ENCODE peak calls at places on chromosomes 6 and 20, in five cellular contexts. One of them, this sample, is unnamed.

GRCh38 chr6:117938324-117938995 is 31.4 kb downstream of the SLC35F1 start:
- DNase-seq in HepG2: no peak
- DNase-seq in H1: no peak
- DNase-seq in HCT116: no peak
- DNase-seq in K562: no peak
- DNase-seq in this sample: no peak

GRCh38 chr20:1900321-1900791 is 5.1 kb downstream of the SIRPA start:
- DNase-seq in K562: peak; percentile 60
- DNase-seq in HepG2: peak; percentile 89
- DNase-seq in HCT116: peak; percentile 68
- DNase-seq in H1: peak; percentile 65
- DNase-seq in this sample: no peak

GRCh38 chr20:46438156-46438750 is 31.8 kb upstream of the ELMO2 start:
- DNase-seq in K562: peak; percentile 32
- DNase-seq in H1: no peak
- DNase-seq in HCT116: peak; percentile 21
- DNase-seq in HepG2: peak; percentile 50
- DNase-seq in this sample: no peak

GRCh38 chr20:56453347-56453746 is 15.1 kb upstream of the RTF2 start:
- DNase-seq in HCT116: no peak
- DNase-seq in HepG2: no peak
- DNase-seq in K562: no peak
- DNase-seq in H1: no peak
- DNase-seq in this sample: no peak

GRCh38 chr20:8309638-8310037 is 177.6 kb downstream of the PLCB1 start:
- DNase-seq in HepG2: no peak
- DNase-seq in H1: no peak
- DNase-seq in K562: no peak
- DNase-seq in HCT116: no peak
- DNase-seq in this sample: no peak

GRCh38 chr6:110066091-110066490 is 88.0 kb downstream of the GPR6 start:
- DNase-seq in K562: no peak
- DNase-seq in H1: no peak
- DNase-seq in HepG2: no peak
- DNase-seq in HCT116: no peak
- DNase-seq in this sample: no peak

GRCh38 chr20:40443731-40444130 is 245.3 kb downstream of the MAFB start:
- DNase-seq in HCT116: no peak
- DNase-seq in HepG2: no peak
- DNase-seq in H1: no peak
- DNase-seq in K562: no peak
- DNase-seq in this sample: no peak

GRCh38 chr20:58705525-58705924 is 12.9 kb downstream of the NPEPL1 start:
- DNase-seq in K562: no peak
- DNase-seq in HCT116: no peak
- DNase-seq in HepG2: no peak
- DNase-seq in H1: no peak
- DNase-seq in this sample: no peak

GRCh38 chr6:2876210-2877056 is 26.7 kb downstream of the SERPINB9 start:
- DNase-seq in K562: no peak
- DNase-seq in HCT116: peak; percentile 58
- DNase-seq in HepG2: peak; percentile 100
- DNase-seq in H1: no peak
- DNase-seq in this sample: no peak

GRCh38 chr6:80143312-80143960 is 37.0 kb downstream of the BCKDHB start:
- DNase-seq in HepG2: no peak
- DNase-seq in HCT116: peak; percentile 67
- DNase-seq in H1: no peak
- DNase-seq in K562: no peak
- DNase-seq in this sample: no peak

GRCh38 chr6:144482142-144482541 is 197.0 kb downstream of the UTRN start:
- DNase-seq in HCT116: peak; percentile 60
- DNase-seq in HepG2: peak; percentile 69
- DNase-seq in H1: peak; percentile 69
- DNase-seq in K562: peak; percentile 51
- DNase-seq in this sample: peak; percentile 20

GRCh38 chr20:30892704-30893345 is 364.6 kb upstream of the DEFB115 start:
- DNase-seq in H1: no peak
- DNase-seq in HCT116: no peak
- DNase-seq in K562: no peak
- DNase-seq in HepG2: no peak
- DNase-seq in this sample: no peak

GRCh38 chr6:107066697-107067659 is 39.0 kb downstream of the MTRES1 start:
- DNase-seq in K562: no peak
- DNase-seq in HCT116: no peak
- DNase-seq in H1: no peak
- DNase-seq in HepG2: no peak
- DNase-seq in this sample: no peak

GRCh38 chr6:106558364-106558763 is 70.9 kb downstream of the RTN4IP1 start:
- DNase-seq in K562: no peak
- DNase-seq in HCT116: no peak
- DNase-seq in HepG2: peak; percentile 76
- DNase-seq in H1: no peak
- DNase-seq in this sample: no peak

GRCh38 chr20:31838646-31839292 is 6.6 kb downstream of the FOXS1 start:
- DNase-seq in H1: no peak
- DNase-seq in HepG2: no peak
- DNase-seq in HCT116: no peak
- DNase-seq in K562: peak; percentile 46
- DNase-seq in this sample: no peak

GRCh38 chr20:34581341-34582189 is 23.0 kb downstream of the MAP1LC3A start:
- DNase-seq in HepG2: no peak
- DNase-seq in H1: no peak
- DNase-seq in HCT116: no peak
- DNase-seq in K562: no peak
- DNase-seq in this sample: peak; percentile 21

GRCh38 chr6:134351615-134352474 is 33.9 kb upstream of the SGK1 start:
- DNase-seq in H1: peak; percentile 49
- DNase-seq in HepG2: no peak
- DNase-seq in HCT116: no peak
- DNase-seq in K562: no peak
- DNase-seq in this sample: no peak

GRCh38 chr20:58173091-58173490 is 55.4 kb downstream of the ANKRD60 start:
- DNase-seq in HCT116: no peak
- DNase-seq in HepG2: no peak
- DNase-seq in H1: no peak
- DNase-seq in K562: peak; percentile 70
- DNase-seq in this sample: no peak

GRCh38 chr20:25007491-25008305 is 15.1 kb upstream of the APMAP start:
- DNase-seq in HCT116: no peak
- DNase-seq in H1: no peak
- DNase-seq in HepG2: no peak
- DNase-seq in K562: no peak
- DNase-seq in this sample: no peak

GRCh38 chr20:60062431-60063336 is 104.5 kb downstream of the CDH26 start:
- DNase-seq in H1: no peak
- DNase-seq in HCT116: no peak
- DNase-seq in HepG2: no peak
- DNase-seq in K562: no peak
- DNase-seq in this sample: no peak

GRCh38 chr6:82006027-82006738 is 241.4 kb downstream of the IBTK start:
- DNase-seq in HepG2: peak; percentile 57
- DNase-seq in HCT116: no peak
- DNase-seq in K562: no peak
- DNase-seq in H1: peak; percentile 46
- DNase-seq in this sample: no peak

GRCh38 chr6:95439741-95440140 is 137.6 kb upstream of the MANEA start:
- DNase-seq in HCT116: no peak
- DNase-seq in H1: no peak
- DNase-seq in K562: no peak
- DNase-seq in HepG2: peak; percentile 10
- DNase-seq in this sample: no peak

GRCh38 chr20:37564388-37565133 is 36.9 kb upstream of the BLCAP start:
- DNase-seq in HepG2: peak; percentile 30
- DNase-seq in H1: peak; percentile 93
- DNase-seq in HCT116: no peak
- DNase-seq in K562: peak; percentile 76
- DNase-seq in this sample: no peak
- TF ChIP-seq SRF in HepG2: no peak
- TF ChIP-seq SRF in H1: no peak
- TF ChIP-seq SRF in HCT116: no peak
- TF ChIP-seq SRF in K562: no peak
- TF ChIP-seq SRF in this sample: no peak

GRCh38 chr20:5928063-5928462 is 22.3 kb downstream of the TRMT6 start:
- DNase-seq in HCT116: no peak
- DNase-seq in H1: no peak
- DNase-seq in HepG2: no peak
- DNase-seq in K562: no peak
- DNase-seq in this sample: no peak
- TF ChIP-seq CTCF in HCT116: no peak
- TF ChIP-seq CTCF in H1: no peak
- TF ChIP-seq CTCF in HepG2: no peak
- TF ChIP-seq CTCF in K562: no peak
- TF ChIP-seq CTCF in this sample: no peak

GRCh38 chr6:100176321-100176950 is 182.4 kb upstream of the MCHR2 start:
- DNase-seq in K562: peak; percentile 22
- DNase-seq in HepG2: peak; percentile 14
- DNase-seq in HCT116: peak; percentile 8
- DNase-seq in H1: no peak
- DNase-seq in this sample: no peak
- TF ChIP-seq SRF in K562: no peak
- TF ChIP-seq SRF in HepG2: no peak
- TF ChIP-seq SRF in HCT116: no peak
- TF ChIP-seq SRF in H1: no peak
- TF ChIP-seq SRF in this sample: no peak

DNA sequence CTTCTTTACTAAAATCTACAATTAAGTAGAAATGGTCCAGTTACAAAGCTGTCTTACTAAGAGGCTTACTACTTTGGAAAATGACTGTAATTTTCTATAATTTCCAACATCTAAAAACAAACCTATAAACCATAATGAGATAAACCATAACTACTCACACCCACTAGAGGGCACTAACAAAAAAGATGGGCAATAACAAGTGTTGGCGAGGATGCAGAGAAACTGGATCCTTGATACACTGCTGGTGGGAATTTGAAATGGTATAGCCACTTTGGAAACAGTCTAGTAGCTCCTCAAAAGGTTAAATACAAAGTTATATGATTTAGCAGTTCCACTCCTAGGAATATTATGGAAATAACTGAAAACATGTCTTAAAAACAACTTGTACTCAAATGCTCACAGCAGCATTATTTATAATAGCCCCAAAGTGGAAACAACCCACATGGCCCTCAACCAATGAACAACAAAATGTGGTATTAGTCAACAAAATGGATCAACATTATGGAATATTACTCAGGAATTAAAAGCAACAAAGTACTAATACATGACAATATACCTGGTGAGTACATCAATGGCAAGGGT is 50.6 kb downstream of the GJA10 start:
- DNase-seq in HCT116: peak; percentile 10
- DNase-seq in K562: no peak
- DNase-seq in HepG2: peak; percentile 4
- DNase-seq in H1: no peak
- DNase-seq in this sample: no peak
- TF ChIP-seq CTCF in HCT116: peak; percentile 53
- TF ChIP-seq CTCF in K562: peak; percentile 42
- TF ChIP-seq CTCF in HepG2: peak; percentile 27
- TF ChIP-seq CTCF in H1: peak; percentile 40
- TF ChIP-seq CTCF in this sample: peak; percentile 16

GRCh38 chr6:20812776-20813175 is 278.5 kb downstream of the CDKAL1 start:
- DNase-seq in K562: no peak
- DNase-seq in HCT116: no peak
- DNase-seq in HepG2: no peak
- DNase-seq in H1: no peak
- DNase-seq in this sample: no peak
- TF ChIP-seq SRF in K562: no peak
- TF ChIP-seq SRF in HCT116: no peak
- TF ChIP-seq SRF in HepG2: no peak
- TF ChIP-seq SRF in H1: no peak
- TF ChIP-seq SRF in this sample: no peak

This sample was measured in GM12878.